ENCODE peak calls at places on chromosome 1, in nine cellular contexts. One of them, this sample, is unnamed.

GRCh38 chr1:204258213-204259115 is 44.7 kb upstream of the GOLT1A start:
- DNase-seq in WERI-Rb-1: peak
- DNase-seq in effector CD4-positive, alpha-beta T cell: no peak
- DNase-seq in CMK: no peak
- DNase-seq in GM03348: peak
- DNase-seq in glomerular endothelial cell: peak
- DNase-seq in activated CD4-positive, alpha-beta T cell treated with anti-CD3 and anti-CD28 coated beads for 4 hours: no peak
- DNase-seq in heart left ventricle: peak
- DNase-seq in aorta: peak
- DNase-seq in this sample: peak

GRCh38 chr1:90359994-90360393 is 357.1 kb downstream of the BARHL2 start:
- DNase-seq in aorta: no peak
- DNase-seq in activated CD4-positive, alpha-beta T cell treated with anti-CD3 and anti-CD28 coated beads for 4 hours: no peak
- DNase-seq in heart left ventricle: no peak
- DNase-seq in effector CD4-positive, alpha-beta T cell: no peak
- DNase-seq in glomerular endothelial cell: no peak
- DNase-seq in CMK: no peak
- DNase-seq in WERI-Rb-1: no peak
- DNase-seq in GM03348: no peak
- DNase-seq in this sample: no peak

GRCh38 chr1:27554777-27555699 is 48.9 kb downstream of the AHDC1 start:
- DNase-seq in CMK: no peak
- DNase-seq in aorta: peak
- DNase-seq in WERI-Rb-1: no peak
- DNase-seq in GM03348: no peak
- DNase-seq in glomerular endothelial cell: no peak
- DNase-seq in activated CD4-positive, alpha-beta T cell treated with anti-CD3 and anti-CD28 coated beads for 4 hours: no peak
- DNase-seq in effector CD4-positive, alpha-beta T cell: no peak
- DNase-seq in heart left ventricle: peak
- DNase-seq in this sample: no peak

GRCh38 chr1:21590116-21590905 is 78.8 kb downstream of the RAP1GAP start:
- DNase-seq in aorta: no peak
- DNase-seq in CMK: no peak
- DNase-seq in activated CD4-positive, alpha-beta T cell treated with anti-CD3 and anti-CD28 coated beads for 4 hours: no peak
- DNase-seq in GM03348: no peak
- DNase-seq in heart left ventricle: no peak
- DNase-seq in effector CD4-positive, alpha-beta T cell: no peak
- DNase-seq in glomerular endothelial cell: no peak
- DNase-seq in WERI-Rb-1: no peak
- DNase-seq in this sample: no peak

GRCh38 chr1:193472430-193472829 is 286.0 kb upstream of the B3GALT2 start:
- DNase-seq in heart left ventricle: no peak
- DNase-seq in aorta: no peak
- DNase-seq in WERI-Rb-1: no peak
- DNase-seq in glomerular endothelial cell: no peak
- DNase-seq in GM03348: no peak
- DNase-seq in activated CD4-positive, alpha-beta T cell treated with anti-CD3 and anti-CD28 coated beads for 4 hours: no peak
- DNase-seq in effector CD4-positive, alpha-beta T cell: no peak
- DNase-seq in CMK: no peak
- DNase-seq in this sample: no peak

GRCh38 chr1:219666242-219666641 is 53.3 kb upstream of the ZC3H11B start:
- DNase-seq in aorta: no peak
- DNase-seq in glomerular endothelial cell: no peak
- DNase-seq in CMK: no peak
- DNase-seq in effector CD4-positive, alpha-beta T cell: no peak
- DNase-seq in heart left ventricle: no peak
- DNase-seq in activated CD4-positive, alpha-beta T cell treated with anti-CD3 and anti-CD28 coated beads for 4 hours: no peak
- DNase-seq in WERI-Rb-1: no peak
- DNase-seq in GM03348: peak
- DNase-seq in this sample: no peak

GRCh38 chr1:94416901-94417701 is 1.1 kb upstream of the ABCD3 start:
- DNase-seq in aorta: no peak
- DNase-seq in glomerular endothelial cell: peak
- DNase-seq in effector CD4-positive, alpha-beta T cell: no peak
- DNase-seq in activated CD4-positive, alpha-beta T cell treated with anti-CD3 and anti-CD28 coated beads for 4 hours: no peak
- DNase-seq in GM03348: peak
- DNase-seq in WERI-Rb-1: peak
- DNase-seq in CMK: no peak
- DNase-seq in heart left ventricle: peak
- DNase-seq in this sample: peak

GRCh38 chr1:170366980-170367379 is 165.0 kb upstream of the GORAB start:
- DNase-seq in CMK: no peak
- DNase-seq in WERI-Rb-1: no peak
- DNase-seq in heart left ventricle: no peak
- DNase-seq in activated CD4-positive, alpha-beta T cell treated with anti-CD3 and anti-CD28 coated beads for 4 hours: no peak
- DNase-seq in GM03348: no peak
- DNase-seq in effector CD4-positive, alpha-beta T cell: no peak
- DNase-seq in glomerular endothelial cell: no peak
- DNase-seq in aorta: no peak
- DNase-seq in this sample: no peak

GRCh38 chr1:215439549-215439948 is 127.6 kb upstream of the KCTD3 start:
- DNase-seq in heart left ventricle: no peak
- DNase-seq in WERI-Rb-1: no peak
- DNase-seq in aorta: no peak
- DNase-seq in activated CD4-positive, alpha-beta T cell treated with anti-CD3 and anti-CD28 coated beads for 4 hours: no peak
- DNase-seq in CMK: no peak
- DNase-seq in effector CD4-positive, alpha-beta T cell: no peak
- DNase-seq in GM03348: no peak
- DNase-seq in glomerular endothelial cell: no peak
- DNase-seq in this sample: no peak

GRCh38 chr1:196577386-196577785 is 30.9 kb downstream of the KCNT2 start:
- DNase-seq in glomerular endothelial cell: no peak
- DNase-seq in aorta: no peak
- DNase-seq in GM03348: no peak
- DNase-seq in heart left ventricle: no peak
- DNase-seq in CMK: no peak
- DNase-seq in activated CD4-positive, alpha-beta T cell treated with anti-CD3 and anti-CD28 coated beads for 4 hours: no peak
- DNase-seq in WERI-Rb-1: no peak
- DNase-seq in effector CD4-positive, alpha-beta T cell: no peak
- DNase-seq in this sample: no peak

GRCh38 chr1:102852583-102852982 is 255.7 kb downstream of the COL11A1 start:
- DNase-seq in aorta: no peak
- DNase-seq in effector CD4-positive, alpha-beta T cell: no peak
- DNase-seq in heart left ventricle: no peak
- DNase-seq in GM03348: peak
- DNase-seq in CMK: no peak
- DNase-seq in activated CD4-positive, alpha-beta T cell treated with anti-CD3 and anti-CD28 coated beads for 4 hours: no peak
- DNase-seq in WERI-Rb-1: no peak
- DNase-seq in glomerular endothelial cell: no peak
- DNase-seq in this sample: no peak

GRCh38 chr1:186250529-186250928 is 124.5 kb downstream of the TPR start:
- DNase-seq in CMK: no peak
- DNase-seq in GM03348: no peak
- DNase-seq in heart left ventricle: no peak
- DNase-seq in aorta: no peak
- DNase-seq in effector CD4-positive, alpha-beta T cell: no peak
- DNase-seq in WERI-Rb-1: no peak
- DNase-seq in glomerular endothelial cell: no peak
- DNase-seq in activated CD4-positive, alpha-beta T cell treated with anti-CD3 and anti-CD28 coated beads for 4 hours: no peak
- DNase-seq in this sample: no peak

GRCh38 chr1:185632659-185633428 is 101.3 kb upstream of the HMCN1 start:
- DNase-seq in CMK: no peak
- DNase-seq in heart left ventricle: no peak
- DNase-seq in aorta: no peak
- DNase-seq in WERI-Rb-1: no peak
- DNase-seq in GM03348: peak
- DNase-seq in activated CD4-positive, alpha-beta T cell treated with anti-CD3 and anti-CD28 coated beads for 4 hours: no peak
- DNase-seq in effector CD4-positive, alpha-beta T cell: no peak
- DNase-seq in glomerular endothelial cell: no peak
- DNase-seq in this sample: peak

GRCh38 chr1:62209931-62210595 is 15.4 kb downstream of the L1TD1 start:
- DNase-seq in CMK: no peak
- DNase-seq in activated CD4-positive, alpha-beta T cell treated with anti-CD3 and anti-CD28 coated beads for 4 hours: no peak
- DNase-seq in GM03348: no peak
- DNase-seq in heart left ventricle: no peak
- DNase-seq in aorta: no peak
- DNase-seq in effector CD4-positive, alpha-beta T cell: no peak
- DNase-seq in glomerular endothelial cell: no peak
- DNase-seq in WERI-Rb-1: no peak
- DNase-seq in this sample: no peak

GRCh38 chr1:23967871-23968270 is 8.2 kb downstream of the PNRC2 start:
- DNase-seq in activated CD4-positive, alpha-beta T cell treated with anti-CD3 and anti-CD28 coated beads for 4 hours: no peak
- DNase-seq in heart left ventricle: no peak
- DNase-seq in effector CD4-positive, alpha-beta T cell: no peak
- DNase-seq in GM03348: no peak
- DNase-seq in CMK: no peak
- DNase-seq in glomerular endothelial cell: no peak
- DNase-seq in aorta: no peak
- DNase-seq in WERI-Rb-1: no peak
- DNase-seq in this sample: no peak

GRCh38 chr1:44453798-44454349 is 48.8 kb downstream of the RNF220 start:
- DNase-seq in glomerular endothelial cell: no peak
- DNase-seq in CMK: no peak
- DNase-seq in aorta: no peak
- DNase-seq in heart left ventricle: no peak
- DNase-seq in GM03348: no peak
- DNase-seq in WERI-Rb-1: no peak
- DNase-seq in activated CD4-positive, alpha-beta T cell treated with anti-CD3 and anti-CD28 coated beads for 4 hours: no peak
- DNase-seq in effector CD4-positive, alpha-beta T cell: no peak
- DNase-seq in this sample: no peak

GRCh38 chr1:28642056-28642846 is 616 bp downstream of the TAF12 start:
- DNase-seq in CMK: no peak
- DNase-seq in glomerular endothelial cell: no peak
- DNase-seq in GM03348: peak
- DNase-seq in heart left ventricle: no peak
- DNase-seq in aorta: no peak
- DNase-seq in WERI-Rb-1: no peak
- DNase-seq in activated CD4-positive, alpha-beta T cell treated with anti-CD3 and anti-CD28 coated beads for 4 hours: no peak
- DNase-seq in effector CD4-positive, alpha-beta T cell: no peak
- DNase-seq in this sample: no peak

GRCh38 chr1:45820173-45820572 is 16.8 kb downstream of the MAST2 start:
- DNase-seq in GM03348: no peak
- DNase-seq in CMK: no peak
- DNase-seq in activated CD4-positive, alpha-beta T cell treated with anti-CD3 and anti-CD28 coated beads for 4 hours: no peak
- DNase-seq in heart left ventricle: no peak
- DNase-seq in glomerular endothelial cell: no peak
- DNase-seq in aorta: no peak
- DNase-seq in effector CD4-positive, alpha-beta T cell: no peak
- DNase-seq in WERI-Rb-1: no peak
- DNase-seq in this sample: no peak

GRCh38 chr1:27563407-27564263 is 40.3 kb downstream of the AHDC1 start:
- DNase-seq in WERI-Rb-1: no peak
- DNase-seq in heart left ventricle: peak
- DNase-seq in glomerular endothelial cell: no peak
- DNase-seq in activated CD4-positive, alpha-beta T cell treated with anti-CD3 and anti-CD28 coated beads for 4 hours: no peak
- DNase-seq in CMK: no peak
- DNase-seq in effector CD4-positive, alpha-beta T cell: no peak
- DNase-seq in aorta: peak
- DNase-seq in GM03348: peak
- DNase-seq in this sample: peak

GRCh38 chr1:200483491-200484143 is 73.8 kb upstream of the ZNF281 start:
- DNase-seq in WERI-Rb-1: peak
- DNase-seq in aorta: no peak
- DNase-seq in glomerular endothelial cell: peak
- DNase-seq in effector CD4-positive, alpha-beta T cell: no peak
- DNase-seq in heart left ventricle: no peak
- DNase-seq in GM03348: peak
- DNase-seq in activated CD4-positive, alpha-beta T cell treated with anti-CD3 and anti-CD28 coated beads for 4 hours: peak
- DNase-seq in CMK: no peak
- DNase-seq in this sample: peak

GRCh38 chr1:64755356-64755755 is 10.5 kb downstream of the RAVER2 start:
- DNase-seq in WERI-Rb-1: no peak
- DNase-seq in CMK: no peak
- DNase-seq in GM03348: no peak
- DNase-seq in activated CD4-positive, alpha-beta T cell treated with anti-CD3 and anti-CD28 coated beads for 4 hours: no peak
- DNase-seq in aorta: no peak
- DNase-seq in glomerular endothelial cell: no peak
- DNase-seq in effector CD4-positive, alpha-beta T cell: no peak
- DNase-seq in heart left ventricle: no peak
- DNase-seq in this sample: no peak

GRCh38 chr1:34617717-34618116 is 137.1 kb upstream of the GJB5 start:
- DNase-seq in aorta: no peak
- DNase-seq in activated CD4-positive, alpha-beta T cell treated with anti-CD3 and anti-CD28 coated beads for 4 hours: no peak
- DNase-seq in effector CD4-positive, alpha-beta T cell: no peak
- DNase-seq in WERI-Rb-1: no peak
- DNase-seq in glomerular endothelial cell: no peak
- DNase-seq in GM03348: no peak
- DNase-seq in CMK: no peak
- DNase-seq in heart left ventricle: no peak
- DNase-seq in this sample: no peak

GRCh38 chr1:153152481-153152880 is 1.8 kb upstream of the SPRR2G start:
- DNase-seq in GM03348: no peak
- DNase-seq in heart left ventricle: no peak
- DNase-seq in CMK: no peak
- DNase-seq in WERI-Rb-1: no peak
- DNase-seq in activated CD4-positive, alpha-beta T cell treated with anti-CD3 and anti-CD28 coated beads for 4 hours: no peak
- DNase-seq in effector CD4-positive, alpha-beta T cell: no peak
- DNase-seq in glomerular endothelial cell: no peak
- DNase-seq in aorta: no peak
- DNase-seq in this sample: no peak

GRCh38 chr1:215501496-215501895 is 65.6 kb upstream of the KCTD3 start:
- DNase-seq in CMK: no peak
- DNase-seq in WERI-Rb-1: no peak
- DNase-seq in glomerular endothelial cell: no peak
- DNase-seq in activated CD4-positive, alpha-beta T cell treated with anti-CD3 and anti-CD28 coated beads for 4 hours: no peak
- DNase-seq in aorta: no peak
- DNase-seq in GM03348: no peak
- DNase-seq in effector CD4-positive, alpha-beta T cell: no peak
- DNase-seq in heart left ventricle: no peak
- DNase-seq in this sample: no peak

GRCh38 chr1:222829868-222830267 is 15.0 kb downstream of the DISP1 start:
- DNase-seq in CMK: no peak
- DNase-seq in effector CD4-positive, alpha-beta T cell: no peak
- DNase-seq in GM03348: peak
- DNase-seq in heart left ventricle: no peak
- DNase-seq in aorta: no peak
- DNase-seq in glomerular endothelial cell: no peak
- DNase-seq in activated CD4-positive, alpha-beta T cell treated with anti-CD3 and anti-CD28 coated beads for 4 hours: no peak
- DNase-seq in WERI-Rb-1: no peak
- DNase-seq in this sample: no peak

GRCh38 chr1:27862671-27863551 is 9.4 kb upstream of the THEMIS2 start:
- DNase-seq in glomerular endothelial cell: peak
- DNase-seq in GM03348: peak
- DNase-seq in heart left ventricle: peak
- DNase-seq in effector CD4-positive, alpha-beta T cell: no peak
- DNase-seq in WERI-Rb-1: no peak
- DNase-seq in aorta: peak
- DNase-seq in CMK: peak
- DNase-seq in activated CD4-positive, alpha-beta T cell treated with anti-CD3 and anti-CD28 coated beads for 4 hours: no peak
- DNase-seq in this sample: peak

GRCh38 chr1:7719468-7720104 is 51.5 kb upstream of the VAMP3 start:
- DNase-seq in glomerular endothelial cell: no peak
- DNase-seq in CMK: no peak
- DNase-seq in GM03348: no peak
- DNase-seq in heart left ventricle: no peak
- DNase-seq in effector CD4-positive, alpha-beta T cell: no peak
- DNase-seq in activated CD4-positive, alpha-beta T cell treated with anti-CD3 and anti-CD28 coated beads for 4 hours: no peak
- DNase-seq in aorta: no peak
- DNase-seq in WERI-Rb-1: no peak
- DNase-seq in this sample: no peak

GRCh38 chr1:72060466-72060865 is 221.9 kb downstream of the NEGR1 start:
- DNase-seq in glomerular endothelial cell: no peak
- DNase-seq in heart left ventricle: no peak
- DNase-seq in WERI-Rb-1: no peak
- DNase-seq in effector CD4-positive, alpha-beta T cell: no peak
- DNase-seq in GM03348: no peak
- DNase-seq in activated CD4-positive, alpha-beta T cell treated with anti-CD3 and anti-CD28 coated beads for 4 hours: no peak
- DNase-seq in CMK: no peak
- DNase-seq in aorta: no peak
- DNase-seq in this sample: no peak

This sample was measured in adrenal gland.